ENCODE peak calls at places on chromosomes 16 and 17, in six cellular contexts. One of them, this sample, is unnamed.

GRCh38 chr16:80285089-80285488 is 255.7 kb upstream of the DYNLRB2 start:
- DNase-seq in fibroblast of lung: peak
- DNase-seq in neural progenitor cell: no peak
- DNase-seq in Karpas-422: no peak
- DNase-seq in ascending aorta: no peak
- DNase-seq in mammary epithelial cell: peak
- DNase-seq in this sample: no peak

GRCh38 chr17:45061606-45062205 is 589 bp downstream of the NMT1 start:
- DNase-seq in ascending aorta: no peak
- DNase-seq in mammary epithelial cell: no peak
- DNase-seq in neural progenitor cell: no peak
- DNase-seq in Karpas-422: no peak
- DNase-seq in fibroblast of lung: no peak
- DNase-seq in this sample: no peak

GRCh38 chr17:79627184-79627765 is 16.4 kb upstream of the RBFOX3 start:
- DNase-seq in fibroblast of lung: no peak
- DNase-seq in mammary epithelial cell: no peak
- DNase-seq in neural progenitor cell: no peak
- DNase-seq in ascending aorta: peak
- DNase-seq in Karpas-422: no peak
- DNase-seq in this sample: no peak

GRCh38 chr16:88638323-88639230 is at the start of gene IL17C:
- DNase-seq in fibroblast of lung: no peak
- DNase-seq in neural progenitor cell: no peak
- DNase-seq in mammary epithelial cell: peak
- DNase-seq in ascending aorta: no peak
- DNase-seq in Karpas-422: peak
- DNase-seq in this sample: no peak

GRCh38 chr16:89828870-89829629 is 775 bp downstream of the SPIRE2 start:
- DNase-seq in ascending aorta: no peak
- DNase-seq in mammary epithelial cell: no peak
- DNase-seq in Karpas-422: no peak
- DNase-seq in fibroblast of lung: no peak
- DNase-seq in neural progenitor cell: no peak
- DNase-seq in this sample: no peak

GRCh38 chr17:3916013-3916696 is at the start of gene P2RX1:
- DNase-seq in Karpas-422: no peak
- DNase-seq in ascending aorta: no peak
- DNase-seq in neural progenitor cell: no peak
- DNase-seq in fibroblast of lung: no peak
- DNase-seq in mammary epithelial cell: no peak
- DNase-seq in this sample: peak

GRCh38 chr17:78979780-78980623 is at the start of gene LGALS3BP:
- DNase-seq in Karpas-422: no peak
- DNase-seq in ascending aorta: peak
- DNase-seq in fibroblast of lung: peak
- DNase-seq in mammary epithelial cell: peak
- DNase-seq in neural progenitor cell: peak
- DNase-seq in this sample: no peak

GRCh38 chr17:21679256-21680146 is 12.8 kb upstream of the KCNJ18 start:
- DNase-seq in Karpas-422: peak
- DNase-seq in neural progenitor cell: no peak
- DNase-seq in mammary epithelial cell: no peak
- DNase-seq in fibroblast of lung: no peak
- DNase-seq in ascending aorta: peak
- DNase-seq in this sample: no peak

GRCh38 chr16:10514369-10515055 is 65.9 kb downstream of the EMP2 start:
- DNase-seq in Karpas-422: peak
- DNase-seq in neural progenitor cell: peak
- DNase-seq in mammary epithelial cell: peak
- DNase-seq in ascending aorta: peak
- DNase-seq in fibroblast of lung: peak
- DNase-seq in this sample: peak

GRCh38 chr17:43720311-43721060 is 38.1 kb downstream of the SOST start:
- DNase-seq in ascending aorta: peak
- DNase-seq in fibroblast of lung: peak
- DNase-seq in Karpas-422: peak
- DNase-seq in mammary epithelial cell: peak
- DNase-seq in neural progenitor cell: peak
- DNase-seq in this sample: peak

GRCh38 chr17:16407911-16408588 is 7.3 kb upstream of the TRPV2 start:
- DNase-seq in fibroblast of lung: peak
- DNase-seq in neural progenitor cell: peak
- DNase-seq in mammary epithelial cell: peak
- DNase-seq in ascending aorta: peak
- DNase-seq in Karpas-422: peak
- DNase-seq in this sample: peak

GRCh38 chr16:54588026-54588425 is 301.4 kb upstream of the IRX3 start:
- DNase-seq in neural progenitor cell: no peak
- DNase-seq in mammary epithelial cell: no peak
- DNase-seq in Karpas-422: no peak
- DNase-seq in fibroblast of lung: no peak
- DNase-seq in ascending aorta: no peak
- DNase-seq in this sample: no peak

GRCh38 chr17:45287526-45288264 is 25.8 kb upstream of the SPATA32 start:
- DNase-seq in fibroblast of lung: no peak
- DNase-seq in mammary epithelial cell: no peak
- DNase-seq in Karpas-422: no peak
- DNase-seq in ascending aorta: no peak
- DNase-seq in neural progenitor cell: no peak
- DNase-seq in this sample: no peak

GRCh38 chr16:87288753-87289362 is 28.3 kb downstream of the C16orf95 start:
- DNase-seq in fibroblast of lung: peak
- DNase-seq in Karpas-422: no peak
- DNase-seq in neural progenitor cell: no peak
- DNase-seq in mammary epithelial cell: no peak
- DNase-seq in ascending aorta: no peak
- DNase-seq in this sample: no peak

GRCh38 chr16:27999687-28000086 is 63.8 kb downstream of the GSG1L start:
- DNase-seq in neural progenitor cell: no peak
- DNase-seq in ascending aorta: no peak
- DNase-seq in fibroblast of lung: peak
- DNase-seq in Karpas-422: no peak
- DNase-seq in mammary epithelial cell: peak
- DNase-seq in this sample: no peak

GRCh38 chr16:19434584-19434983 is 16.9 kb downstream of the TMC5 start:
- DNase-seq in ascending aorta: no peak
- DNase-seq in neural progenitor cell: no peak
- DNase-seq in mammary epithelial cell: no peak
- DNase-seq in Karpas-422: no peak
- DNase-seq in fibroblast of lung: no peak
- DNase-seq in this sample: no peak

GRCh38 chr17:18981642-18982424 is 22.7 kb downstream of the FAM83G start:
- DNase-seq in mammary epithelial cell: peak
- DNase-seq in ascending aorta: no peak
- DNase-seq in Karpas-422: no peak
- DNase-seq in neural progenitor cell: peak
- DNase-seq in fibroblast of lung: peak
- DNase-seq in this sample: no peak
- H3K4me3 ChIP-seq in mammary epithelial cell: no peak
- H3K4me3 ChIP-seq in ascending aorta: no peak
- H3K4me3 ChIP-seq in Karpas-422: no peak
- H3K4me3 ChIP-seq in neural progenitor cell: no peak
- H3K4me3 ChIP-seq in fibroblast of lung: no peak
- H3K4me3 ChIP-seq in this sample: no peak

GRCh38 chr16:8866118-8866883 is 2.5 kb downstream of the CARHSP1 start:
- DNase-seq in ascending aorta: no peak
- DNase-seq in Karpas-422: no peak
- DNase-seq in mammary epithelial cell: no peak
- DNase-seq in neural progenitor cell: peak
- DNase-seq in fibroblast of lung: peak
- DNase-seq in this sample: no peak

GRCh38 chr16:8863594-8864424 is 5.0 kb downstream of the CARHSP1 start:
- DNase-seq in fibroblast of lung: peak
- DNase-seq in ascending aorta: no peak
- DNase-seq in neural progenitor cell: peak
- DNase-seq in mammary epithelial cell: no peak
- DNase-seq in Karpas-422: peak
- DNase-seq in this sample: no peak

GRCh38 chr16:8864480-8864879 is 4.3 kb downstream of the CARHSP1 start:
- DNase-seq in neural progenitor cell: no peak
- DNase-seq in fibroblast of lung: no peak
- DNase-seq in ascending aorta: no peak
- DNase-seq in Karpas-422: no peak
- DNase-seq in mammary epithelial cell: no peak
- DNase-seq in this sample: no peak

GRCh38 chr16:8866884-8867482 is 1.8 kb downstream of the CARHSP1 start:
- DNase-seq in Karpas-422: no peak
- DNase-seq in mammary epithelial cell: no peak
- DNase-seq in neural progenitor cell: peak
- DNase-seq in fibroblast of lung: no peak
- DNase-seq in ascending aorta: no peak
- DNase-seq in this sample: no peak

DNA sequence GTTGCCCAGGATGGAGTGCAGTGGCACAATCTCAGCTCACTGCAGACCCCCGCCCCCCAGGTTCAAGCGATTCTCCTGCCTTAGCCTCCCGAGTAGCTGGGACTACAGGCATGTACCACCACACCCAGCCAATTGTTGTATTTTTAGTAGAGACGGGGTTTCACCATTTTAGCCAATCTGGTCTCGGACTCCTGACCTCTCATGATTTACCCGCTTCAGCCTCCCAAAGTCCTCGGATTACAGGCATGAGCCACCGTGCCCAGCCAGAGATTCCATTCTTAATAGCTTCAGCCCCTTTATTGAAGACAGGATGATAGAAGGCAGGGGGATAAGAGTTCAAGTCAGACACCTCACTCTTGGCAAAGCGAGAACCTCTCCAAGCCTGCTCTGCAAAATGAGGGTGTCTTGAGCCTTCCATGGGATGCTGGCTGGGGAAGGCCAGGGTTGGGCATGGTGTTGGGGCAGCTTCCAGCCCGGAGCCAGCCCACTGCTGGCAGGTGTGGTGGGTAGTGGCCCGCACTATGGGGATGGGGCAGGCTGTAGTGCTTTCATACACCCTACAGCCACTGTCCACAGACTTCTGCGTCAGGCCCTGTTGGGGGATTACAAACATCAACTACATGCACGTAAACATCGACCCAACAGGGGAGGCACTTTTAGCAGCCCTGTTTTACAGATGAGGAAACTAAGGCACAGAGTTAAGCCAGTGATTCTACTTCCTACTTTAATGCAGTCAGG is 3.5 kb downstream of the CARHSP1 start:
- DNase-seq in ascending aorta: no peak
- DNase-seq in neural progenitor cell: no peak
- DNase-seq in mammary epithelial cell: no peak
- DNase-seq in Karpas-422: no peak
- DNase-seq in fibroblast of lung: no peak
- DNase-seq in this sample: no peak
- H3K4me3 ChIP-seq in ascending aorta: no peak
- H3K4me3 ChIP-seq in neural progenitor cell: no peak
- H3K4me3 ChIP-seq in mammary epithelial cell: no peak
- H3K4me3 ChIP-seq in Karpas-422: no peak
- H3K4me3 ChIP-seq in fibroblast of lung: no peak
- H3K4me3 ChIP-seq in this sample: no peak

DNA sequence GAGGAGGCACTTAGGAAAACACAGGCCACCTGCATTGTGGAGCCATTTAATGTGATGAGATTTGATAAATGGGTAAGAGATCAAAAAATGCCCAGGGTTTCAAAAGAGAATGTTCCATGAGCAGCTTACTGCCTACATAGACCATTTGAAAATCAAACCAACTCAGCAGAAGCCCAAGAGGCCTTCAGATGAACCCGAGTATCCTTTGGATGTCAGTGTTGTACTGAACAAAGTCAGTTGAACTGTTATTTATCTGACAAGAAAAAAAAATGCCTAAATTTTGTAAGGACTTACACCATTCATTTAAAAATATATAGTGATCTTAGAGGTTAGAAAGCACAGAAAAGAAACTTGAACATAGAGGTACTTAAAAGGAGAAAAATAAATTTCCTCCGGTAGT is 381.7 kb downstream of the ZFHX3 start:
- DNase-seq in Karpas-422: no peak
- DNase-seq in fibroblast of lung: no peak
- DNase-seq in ascending aorta: no peak
- DNase-seq in mammary epithelial cell: no peak
- DNase-seq in neural progenitor cell: peak
- DNase-seq in this sample: peak
- H3K4me3 ChIP-seq in Karpas-422: peak
- H3K4me3 ChIP-seq in fibroblast of lung: no peak
- H3K4me3 ChIP-seq in ascending aorta: no peak
- H3K4me3 ChIP-seq in mammary epithelial cell: no peak
- H3K4me3 ChIP-seq in neural progenitor cell: peak
- H3K4me3 ChIP-seq in this sample: no peak

GRCh38 chr16:58499092-58499511 is 841 bp upstream of the NDRG4 start:
- DNase-seq in fibroblast of lung: no peak
- DNase-seq in Karpas-422: no peak
- DNase-seq in ascending aorta: no peak
- DNase-seq in mammary epithelial cell: no peak
- DNase-seq in neural progenitor cell: no peak
- DNase-seq in this sample: no peak

GRCh38 chr16:58499615-58500328 is at the start of gene NDRG4:
- DNase-seq in ascending aorta: peak
- DNase-seq in mammary epithelial cell: peak
- DNase-seq in neural progenitor cell: peak
- DNase-seq in fibroblast of lung: peak
- DNase-seq in Karpas-422: peak
- DNase-seq in this sample: peak

GRCh38 chr16:58502217-58502921 is 2.4 kb downstream of the NDRG4 start:
- DNase-seq in ascending aorta: no peak
- DNase-seq in mammary epithelial cell: no peak
- DNase-seq in Karpas-422: no peak
- DNase-seq in neural progenitor cell: no peak
- DNase-seq in fibroblast of lung: no peak
- DNase-seq in this sample: no peak

GRCh38 chr16:58501242-58502131 is 1.5 kb downstream of the NDRG4 start:
- DNase-seq in ascending aorta: no peak
- DNase-seq in neural progenitor cell: peak
- DNase-seq in Karpas-422: peak
- DNase-seq in fibroblast of lung: peak
- DNase-seq in mammary epithelial cell: no peak
- DNase-seq in this sample: peak

DNA sequence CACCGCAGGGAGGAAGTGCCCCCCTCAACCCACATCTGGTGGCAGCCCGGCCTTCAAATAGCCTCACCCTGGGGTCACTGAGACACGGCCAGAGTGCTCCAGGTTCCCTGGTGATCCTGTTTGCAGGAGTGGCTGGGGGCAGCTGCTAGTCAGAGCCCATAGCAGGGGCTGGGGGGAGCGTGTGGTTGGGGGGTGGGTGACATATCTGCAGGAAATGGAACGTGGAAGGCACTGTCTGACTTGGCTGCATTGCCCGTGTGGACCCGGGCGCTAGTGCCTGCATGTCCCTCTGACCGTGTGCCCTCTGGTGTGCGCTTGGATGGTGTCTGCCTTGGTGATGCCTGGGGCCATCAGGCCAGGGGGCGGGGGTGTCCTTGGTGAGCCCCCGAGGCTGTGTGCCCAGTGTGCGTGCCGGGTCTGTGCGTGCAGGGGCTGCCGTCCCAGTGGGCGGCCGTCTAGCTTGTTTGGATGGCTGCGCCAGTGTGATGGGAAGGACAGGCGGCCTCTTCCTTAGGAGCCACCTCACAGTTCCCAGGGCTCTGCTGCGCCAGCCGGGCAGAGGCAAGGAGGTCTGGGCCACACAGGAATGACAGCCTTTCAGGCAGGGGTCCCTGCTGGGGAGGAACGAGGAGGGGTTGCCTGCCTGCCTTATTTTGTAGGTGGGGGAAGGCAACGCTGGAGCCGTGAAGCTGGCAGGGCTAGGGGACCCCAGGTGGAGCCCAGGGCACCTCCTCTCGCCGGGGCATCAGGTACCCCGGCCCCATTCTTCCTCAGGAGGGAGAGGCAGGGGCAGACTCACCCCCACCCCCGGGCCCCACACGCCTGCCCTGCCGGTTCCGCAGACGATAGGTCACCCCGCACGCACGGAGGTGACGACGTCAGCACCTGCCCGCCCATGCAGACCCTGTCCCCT is 642 bp downstream of the NDRG4 start:
- DNase-seq in neural progenitor cell: peak
- DNase-seq in ascending aorta: no peak
- DNase-seq in fibroblast of lung: no peak
- DNase-seq in Karpas-422: no peak
- DNase-seq in mammary epithelial cell: no peak
- DNase-seq in this sample: no peak
- H3K4me3 ChIP-seq in neural progenitor cell: peak
- H3K4me3 ChIP-seq in ascending aorta: peak
- H3K4me3 ChIP-seq in fibroblast of lung: peak
- H3K4me3 ChIP-seq in Karpas-422: peak
- H3K4me3 ChIP-seq in mammary epithelial cell: no peak
- H3K4me3 ChIP-seq in this sample: no peak